ENCODE peak calls at places on chromosomes 1 and 21, in seven cellular contexts. T is midbrain, P is heart right ventricle, Z is T-cell, G is MM.1S, X is Ammon's horn, B is esophagus squamous epithelium. R is an unnamed sample.

GRCh38 chr1:238370600-238370999 is 479.9 kb upstream of the ZP4 start:
- DNase-seq in T (no peak), P (no peak), Z (no peak), G (no peak), X (no peak), B (no peak), R (no peak)

GRCh38 chr1:53654216-53655210 is 84.5 kb downstream of the GLIS1 start:
- DNase-seq in T (no peak), P (no peak), Z (no peak), G (no peak), X (no peak), B (no peak), R (no peak)

GRCh38 chr1:46188295-46189030 is 9.8 kb downstream of the POMGNT1 start:
- DNase-seq in T (no peak), P (no peak), Z (no peak), G (no peak), X (no peak), B (no peak), R (no peak)

GRCh38 chr1:8218351-8219092 is 99.4 kb upstream of the SLC45A1 start:
- DNase-seq in T (no peak), P (no peak), Z (no peak), G (no peak), X (no peak), B (no peak), R (no peak)

GRCh38 chr1:210234254-210234747 is 1.7 kb downstream of the SERTAD4 start:
- DNase-seq in T (no peak), P (no peak), Z (no peak), G (no peak), X (no peak), B (no peak), R (no peak)

GRCh38 chr1:36567601-36568341 is 85.1 kb upstream of the CSF3R start:
- DNase-seq in T (no peak), P (no peak), Z (no peak), G (no peak), X (no peak), B (no peak), R (no peak)

GRCh38 chr1:37673920-37674319 is 18.4 kb upstream of the CDCA8 start:
- DNase-seq in T (no peak), P (no peak), Z (peak), G (no peak), X (no peak), B (no peak), R (no peak)

GRCh38 chr1:157781048-157781447 is 4.1 kb upstream of the FCRL2 start:
- DNase-seq in T (no peak), P (no peak), Z (no peak), G (peak), X (no peak), B (no peak), R (no peak)

GRCh38 chr21:16838330-16838729 is 674.5 kb upstream of the CXADR start:
- DNase-seq in T (no peak), P (no peak), Z (no peak), G (no peak), X (no peak), B (no peak), R (no peak)

GRCh38 chr21:40754466-40754865 is 92.5 kb downstream of the DSCAM start:
- DNase-seq in T (no peak), P (no peak), Z (no peak), G (no peak), X (no peak), B (no peak), R (no peak)

GRCh38 chr1:3531928-3532327 is 77.5 kb downstream of the ARHGEF16 start:
- DNase-seq in T (no peak), P (peak), Z (no peak), G (no peak), X (no peak), B (no peak), R (no peak)

GRCh38 chr21:41460578-41461527 is 34.8 kb downstream of the MX1 start:
- DNase-seq in T (peak), P (peak), Z (peak), G (peak), X (peak), B (no peak), R (peak)

GRCh38 chr1:95686217-95686616 is 452.2 kb downstream of the RWDD3 start:
- DNase-seq in T (no peak), P (no peak), Z (no peak), G (no peak), X (no peak), B (no peak), R (no peak)

GRCh38 chr1:33348676-33349080 is 27.8 kb upstream of the A3GALT2 start:
- DNase-seq in T (peak), P (no peak), Z (no peak), G (peak), X (no peak), B (no peak), R (no peak)

GRCh38 chr1:39082811-39083576 is 56.8 kb downstream of the NDUFS5 start:
- DNase-seq in T (no peak), P (no peak), Z (no peak), G (no peak), X (no peak), B (no peak), R (no peak)

GRCh38 chr1:26690576-26691031 is 5.2 kb upstream of the ARID1A start:
- DNase-seq in T (no peak), P (no peak), Z (no peak), G (no peak), X (no peak), B (no peak), R (no peak)

GRCh38 chr1:44485229-44485932 is 80.3 kb downstream of the RNF220 start:
- DNase-seq in T (no peak), P (peak), Z (no peak), G (no peak), X (no peak), B (no peak), R (no peak)

GRCh38 chr1:18599096-18599495 is 31.6 kb upstream of the PAX7 start:
- DNase-seq in T (no peak), P (no peak), Z (no peak), G (no peak), X (no peak), B (no peak), R (peak)

GRCh38 chr1:29521438-29521715 is 285.1 kb downstream of the PTPRU start:
- DNase-seq in T (no peak), P (no peak), Z (no peak), G (no peak), X (no peak), B (no peak), R (no peak)

GRCh38 chr1:230303822-230304221 is 122.3 kb downstream of the PGBD5 start:
- DNase-seq in T (no peak), P (no peak), Z (no peak), G (no peak), X (no peak), B (no peak), R (no peak)

GRCh38 chr1:230105754-230106625 is 39.0 kb downstream of the GALNT2 start:
- DNase-seq in T (no peak), P (no peak), Z (no peak), G (peak), X (no peak), B (no peak), R (no peak)

GRCh38 chr1:36176151-36176949 is 20.4 kb downstream of the MAP7D1 start:
- DNase-seq in T (no peak), P (no peak), Z (no peak), G (no peak), X (no peak), B (no peak), R (no peak)

GRCh38 chr1:81851217-81851616 is 50.5 kb downstream of the ADGRL2 start:
- DNase-seq in T (no peak), P (no peak), Z (no peak), G (no peak), X (no peak), B (no peak), R (no peak)

GRCh38 chr21:45359451-45360217 is 45.3 kb upstream of the COL18A1 start:
- DNase-seq in T (peak), P (no peak), Z (no peak), G (no peak), X (no peak), B (no peak), R (no peak)

GRCh38 chr1:74858136-74858535 is 125.2 kb downstream of the TYW3 start:
- DNase-seq in T (no peak), P (no peak), Z (no peak), G (no peak), X (no peak), B (no peak), R (no peak)

GRCh38 chr21:42592156-42592820 is 61.1 kb upstream of the PDE9A start:
- DNase-seq in T (no peak), P (no peak), Z (no peak), G (no peak), X (no peak), B (no peak), R (no peak)

GRCh38 chr1:221032616-221033342 is 153.5 kb downstream of the HLX start:
- DNase-seq in T (no peak), P (no peak), Z (no peak), G (no peak), X (no peak), B (no peak), R (no peak)

GRCh38 chr1:224565611-224566406 is 50.3 kb upstream of the CNIH3 start:
- DNase-seq in T (no peak), P (no peak), Z (no peak), G (no peak), X (no peak), B (no peak), R (no peak)

GRCh38 chr1:153922076-153922837 is 515 bp downstream of the GATAD2B start:
- DNase-seq in T (peak), P (peak), Z (peak), G (no peak), X (peak), B (no peak), R (peak)